ENCODE peak calls at places on chromosome 1, in four cellular contexts. One of them, this sample, is unnamed.

GRCh38 chr1:115454835-115455511 is 116.9 kb upstream of the NGF start:
- DNase-seq in cerebellar cortex: no peak
- DNase-seq in IMR-90: peak
- DNase-seq in GM23248: peak
- DNase-seq in this sample: peak

GRCh38 chr1:30472009-30472408 is 251.4 kb downstream of the MATN1 start:
- DNase-seq in cerebellar cortex: no peak
- DNase-seq in IMR-90: no peak
- DNase-seq in GM23248: no peak
- DNase-seq in this sample: no peak

GRCh38 chr1:68675336-68675735 is 178.5 kb upstream of the DEPDC1 start:
- DNase-seq in cerebellar cortex: no peak
- DNase-seq in IMR-90: no peak
- DNase-seq in GM23248: no peak
- DNase-seq in this sample: no peak

GRCh38 chr1:4485398-4485797 is 169.0 kb upstream of the AJAP1 start:
- DNase-seq in cerebellar cortex: no peak
- DNase-seq in IMR-90: no peak
- DNase-seq in GM23248: no peak
- DNase-seq in this sample: no peak

GRCh38 chr1:167297222-167298214 is 76.8 kb downstream of the POU2F1 start:
- DNase-seq in cerebellar cortex: no peak
- DNase-seq in IMR-90: peak
- DNase-seq in GM23248: peak
- DNase-seq in this sample: no peak

GRCh38 chr1:222557148-222557547 is 9.2 kb upstream of the HHIPL2 start:
- DNase-seq in cerebellar cortex: no peak
- DNase-seq in IMR-90: peak
- DNase-seq in GM23248: no peak
- DNase-seq in this sample: no peak

GRCh38 chr1:6365047-6365446 is 28.5 kb downstream of the ACOT7 start:
- DNase-seq in cerebellar cortex: no peak
- DNase-seq in IMR-90: no peak
- DNase-seq in GM23248: no peak
- DNase-seq in this sample: no peak

GRCh38 chr1:7695181-7696117 is 75.6 kb upstream of the VAMP3 start:
- DNase-seq in cerebellar cortex: no peak
- DNase-seq in IMR-90: no peak
- DNase-seq in GM23248: no peak
- DNase-seq in this sample: no peak

GRCh38 chr1:232142403-232143314 is 487.3 kb downstream of the SIPA1L2 start:
- DNase-seq in cerebellar cortex: no peak
- DNase-seq in IMR-90: peak
- DNase-seq in GM23248: peak
- DNase-seq in this sample: peak

GRCh38 chr1:25505706-25506385 is 37.6 kb upstream of the LDLRAP1 start:
- DNase-seq in cerebellar cortex: peak
- DNase-seq in IMR-90: no peak
- DNase-seq in GM23248: no peak
- DNase-seq in this sample: no peak

GRCh38 chr1:67659229-67659628 is 25.8 kb upstream of the GADD45A start:
- DNase-seq in cerebellar cortex: no peak
- DNase-seq in IMR-90: no peak
- DNase-seq in GM23248: no peak
- DNase-seq in this sample: no peak

GRCh38 chr1:117010310-117010969 is 8.9 kb downstream of the CD101 start:
- DNase-seq in cerebellar cortex: no peak
- DNase-seq in IMR-90: no peak
- DNase-seq in GM23248: no peak
- DNase-seq in this sample: no peak

GRCh38 chr1:151502859-151503509 is 8.2 kb upstream of the CGN start:
- DNase-seq in cerebellar cortex: no peak
- DNase-seq in IMR-90: no peak
- DNase-seq in GM23248: no peak
- DNase-seq in this sample: no peak

GRCh38 chr1:8015036-8015808 is 10.9 kb downstream of the ERRFI1 start:
- DNase-seq in cerebellar cortex: peak
- DNase-seq in IMR-90: peak
- DNase-seq in GM23248: peak
- DNase-seq in this sample: peak

GRCh38 chr1:206472886-206473285 is 2.6 kb downstream of the IKBKE start:
- DNase-seq in cerebellar cortex: no peak
- DNase-seq in IMR-90: no peak
- DNase-seq in GM23248: no peak
- DNase-seq in this sample: no peak

GRCh38 chr1:115184951-115185331 is 95.6 kb upstream of the TSPAN2 start:
- DNase-seq in cerebellar cortex: no peak
- DNase-seq in IMR-90: peak
- DNase-seq in GM23248: peak
- DNase-seq in this sample: peak

GRCh38 chr1:209743145-209743482 is 12.7 kb upstream of the TRAF3IP3 start:
- DNase-seq in cerebellar cortex: no peak
- DNase-seq in IMR-90: peak
- DNase-seq in GM23248: peak
- DNase-seq in this sample: peak